ENCODE peak calls at places on chromosome 14, in five cellular contexts. C, F, Y, E and R are unnamed samples.

GRCh38 chr14:79649856-79650255 is 561.4 kb downstream of the DIO2 start:
- DNase-seq in C (no peak), F (no peak), Y (no peak), E (no peak), R (no peak)

GRCh38 chr14:32608880-32609279 is 279.8 kb downstream of the AKAP6 start:
- DNase-seq in C (no peak), F (no peak), Y (no peak), E (no peak), R (no peak)

GRCh38 chr14:74671789-74672188 is 41.1 kb downstream of the AREL1 start:
- DNase-seq in C (no peak), F (no peak), Y (no peak), E (no peak), R (no peak)

GRCh38 chr14:55840821-55841220 is 260.8 kb downstream of the KTN1 start:
- DNase-seq in C (peak), F (no peak), Y (no peak), E (no peak), R (no peak)

GRCh38 chr14:104181761-104182530 is 43.6 kb downstream of the KIF26A start:
- DNase-seq in C (no peak), F (no peak), Y (no peak), E (no peak), R (no peak)

GRCh38 chr14:75223664-75224154 is 47.3 kb upstream of the TMED10 start:
- DNase-seq in C (no peak), F (no peak), Y (no peak), E (peak), R (peak)

GRCh38 chr14:73775339-73776193 is 61.4 kb upstream of the PNMA1 start:
- DNase-seq in C (no peak), F (no peak), Y (no peak), E (no peak), R (no peak)

GRCh38 chr14:35333347-35333730 is 41.2 kb downstream of the PSMA6 start:
- DNase-seq in C (no peak), F (no peak), Y (no peak), E (no peak), R (peak)

GRCh38 chr14:22159049-22159448 is 430.0 kb downstream of the DAD1 start:
- DNase-seq in C (no peak), F (no peak), Y (no peak), E (no peak), R (no peak)

GRCh38 chr14:33788116-33788515 is 162.8 kb downstream of the EGLN3 start:
- DNase-seq in C (no peak), F (no peak), Y (no peak), E (no peak), R (peak)

GRCh38 chr14:99524804-99525698 is 43.8 kb downstream of the CCNK start:
- DNase-seq in C (no peak), F (no peak), Y (no peak), E (no peak), R (no peak)

GRCh38 chr14:61564623-61565091 is 130.7 kb upstream of the HIF1A start:
- DNase-seq in C (peak), F (peak), Y (no peak), E (no peak), R (no peak)

GRCh38 chr14:35234007-35234406 is 58.2 kb upstream of the PSMA6 start:
- DNase-seq in C (no peak), F (no peak), Y (no peak), E (no peak), R (no peak)

GRCh38 chr14:27384124-27384523 is 786.3 kb upstream of the NOVA1 start:
- DNase-seq in C (no peak), F (no peak), Y (no peak), E (no peak), R (no peak)

GRCh38 chr14:38989917-38990546 is 113.0 kb downstream of the SEC23A start:
- DNase-seq in C (no peak), F (no peak), Y (no peak), E (peak), R (no peak)

GRCh38 chr14:100406505-100407131 is 83.5 kb downstream of the SLC25A47 start:
- DNase-seq in C (peak), F (peak), Y (no peak), E (no peak), R (no peak)

GRCh38 chr14:104746951-104747481 is 5.9 kb upstream of the SIVA1 start:
- DNase-seq in C (no peak), F (no peak), Y (no peak), E (no peak), R (no peak)

GRCh38 chr14:35161231-35161630 is 38.9 kb downstream of the PRORP start:
- DNase-seq in C (no peak), F (no peak), Y (no peak), E (no peak), R (no peak)

GRCh38 chr14:90829677-90830076 is 13.4 kb upstream of the TTC7B start:
- DNase-seq in C (no peak), F (no peak), Y (no peak), E (no peak), R (no peak)

GRCh38 chr14:98101323-98101722 is 1170.7 kb downstream of the BCL11B start:
- DNase-seq in C (no peak), F (no peak), Y (no peak), E (no peak), R (no peak)

GRCh38 chr14:63186453-63186852 is 17.8 kb upstream of the RHOJ start:
- DNase-seq in C (no peak), F (no peak), Y (no peak), E (no peak), R (no peak)

GRCh38 chr14:23361320-23361719 is 3.7 kb downstream of the EFS start:
- DNase-seq in C (no peak), F (no peak), Y (no peak), E (no peak), R (no peak)

GRCh38 chr14:99133563-99134332 is 138.2 kb downstream of the BCL11B start:
- DNase-seq in C (no peak), F (no peak), Y (no peak), E (no peak), R (no peak)

GRCh38 chr14:21712039-21712438 is 38.4 kb upstream of the OR4E1 start:
- DNase-seq in C (no peak), F (no peak), Y (no peak), E (no peak), R (no peak)

GRCh38 chr14:92540472-92541048 is 27.0 kb downstream of the RIN3 start:
- DNase-seq in C (no peak), F (no peak), Y (no peak), E (no peak), R (no peak)

GRCh38 chr14:104749111-104749649 is 3.8 kb upstream of the SIVA1 start:
- DNase-seq in C (peak), F (no peak), Y (no peak), E (no peak), R (no peak)

GRCh38 chr14:92584856-92585255 is 71.3 kb downstream of the RIN3 start:
- DNase-seq in C (no peak), F (no peak), Y (no peak), E (no peak), R (no peak)

GRCh38 chr14:32039401-32039800 is 37.7 kb upstream of the ARHGAP5 start:
- DNase-seq in C (no peak), F (no peak), Y (no peak), E (no peak), R (no peak)

GRCh38 chr14:68504861-68505260 is 288.0 kb downstream of the ZFP36L1 start:
- DNase-seq in C (no peak), F (no peak), Y (peak), E (no peak), R (no peak)

GRCh38 chr14:68508581-68508980 is 284.3 kb downstream of the ZFP36L1 start:
- DNase-seq in C (no peak), F (no peak), Y (no peak), E (no peak), R (no peak)

GRCh38 chr14:68506645-68507405 is 286.0 kb downstream of the ZFP36L1 start:
- DNase-seq in C (no peak), F (no peak), Y (no peak), E (peak), R (no peak)

GRCh38 chr14:68507544-68508081 is 285.3 kb downstream of the ZFP36L1 start:
- DNase-seq in C (no peak), F (no peak), Y (no peak), E (no peak), R (no peak)

GRCh38 chr14:68506021-68506644 is 286.7 kb downstream of the ZFP36L1 start:
- DNase-seq in C (no peak), F (no peak), Y (no peak), E (no peak), R (no peak)
- TF ChIP-seq ATF2 in C (no peak), F (no peak), Y (no peak), E (no peak), R (no peak)

DNA sequence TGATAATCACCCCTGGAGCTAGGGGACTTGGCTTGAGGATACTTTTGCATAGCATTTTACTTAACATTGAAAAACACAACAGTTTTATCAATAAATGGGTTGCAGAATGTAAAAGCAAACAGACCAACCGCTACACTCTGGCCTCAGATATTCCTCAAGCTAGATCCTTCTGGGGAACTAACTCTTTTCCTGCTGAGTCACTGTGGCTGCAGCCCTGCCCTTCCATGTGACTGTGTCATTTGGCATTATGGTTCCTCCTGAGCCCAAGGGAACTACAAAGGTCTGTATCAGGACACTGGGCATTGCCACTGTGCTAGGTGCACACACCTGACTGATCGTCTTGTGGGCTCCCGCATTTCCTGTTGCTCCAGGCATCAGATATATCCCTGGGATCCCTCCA is 56.6 kb downstream of the TTC9 start:
- DNase-seq in C (peak), F (peak), Y (no peak), E (no peak), R (no peak)
- TF ChIP-seq ATF2 in C (no peak), F (no peak), Y (no peak), E (no peak), R (no peak)

GRCh38 chr14:95225251-95225887 is 68.0 kb upstream of the DICER1 start:
- DNase-seq in C (no peak), F (no peak), Y (no peak), E (no peak), R (no peak)
- TF ChIP-seq ATF2 in C (no peak), F (no peak), Y (no peak), E (no peak), R (no peak)

GRCh38 chr14:51539571-51540037 is 112.1 kb upstream of the FRMD6 start:
- DNase-seq in C (no peak), F (no peak), Y (peak), E (no peak), R (no peak)
- TF ChIP-seq ATF2 in C (no peak), F (no peak), Y (no peak), E (no peak), R (no peak)

GRCh38 chr14:103104389-103104653 is 9.8 kb downstream of the EXOC3L4 start:
- DNase-seq in C (no peak), F (no peak), Y (no peak), E (no peak), R (no peak)

GRCh38 chr14:103104654-103105511 is 10.4 kb downstream of the EXOC3L4 start:
- DNase-seq in C (no peak), F (peak), Y (no peak), E (no peak), R (peak)

GRCh38 chr14:103103461-103104388 is 9.2 kb downstream of the EXOC3L4 start:
- DNase-seq in C (peak), F (no peak), Y (no peak), E (no peak), R (peak)

GRCh38 chr14:103107455-103107854 is 12.9 kb downstream of the EXOC3L4 start:
- DNase-seq in C (no peak), F (no peak), Y (no peak), E (no peak), R (no peak)

GRCh38 chr14:103105580-103106168 is 11.1 kb downstream of the EXOC3L4 start:
- DNase-seq in C (no peak), F (no peak), Y (no peak), E (no peak), R (no peak)
- TF ChIP-seq ATF2 in C (no peak), F (no peak), Y (no peak), E (no peak), R (no peak)

GRCh38 chr14:102028733-102029132 is 58.1 kb downstream of the HSP90AA1 start:
- DNase-seq in C (no peak), F (no peak), Y (no peak), E (no peak), R (no peak)
- TF ChIP-seq ATF2 in C (no peak), F (no peak), Y (no peak), E (no peak), R (no peak)

DNA sequence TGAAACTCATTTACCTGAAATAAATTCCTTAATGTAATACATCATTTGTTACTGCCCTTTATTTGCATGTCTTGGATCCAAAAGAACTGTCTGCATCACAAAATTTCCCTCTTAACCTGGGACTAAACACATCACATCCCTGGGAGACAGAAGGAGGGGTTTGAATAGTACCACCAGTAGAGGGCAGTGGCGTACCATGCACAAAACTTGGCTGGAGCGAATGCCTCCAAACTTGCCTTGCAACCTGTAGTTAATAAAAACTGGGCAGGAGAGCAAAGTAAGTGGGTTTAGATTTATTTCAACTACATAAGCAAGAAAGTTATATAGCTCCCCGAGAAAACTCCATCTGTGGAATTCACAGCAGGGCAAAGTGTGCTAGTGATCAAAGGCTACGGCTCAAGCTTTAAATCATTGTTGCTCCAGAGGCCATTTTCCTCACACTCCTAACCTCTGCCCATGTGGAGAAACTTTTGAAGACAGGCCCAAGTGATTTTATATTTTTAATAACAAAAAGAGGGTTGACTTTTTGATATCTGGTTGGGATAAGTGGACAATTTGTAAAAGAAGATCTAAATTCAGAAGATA is 1176.7 kb upstream of the SEL1L start:
- DNase-seq in C (peak), F (peak), Y (peak), E (peak), R (peak)
- TF ChIP-seq ATF2 in C (no peak), F (no peak), Y (no peak), E (no peak), R (no peak)

DNA sequence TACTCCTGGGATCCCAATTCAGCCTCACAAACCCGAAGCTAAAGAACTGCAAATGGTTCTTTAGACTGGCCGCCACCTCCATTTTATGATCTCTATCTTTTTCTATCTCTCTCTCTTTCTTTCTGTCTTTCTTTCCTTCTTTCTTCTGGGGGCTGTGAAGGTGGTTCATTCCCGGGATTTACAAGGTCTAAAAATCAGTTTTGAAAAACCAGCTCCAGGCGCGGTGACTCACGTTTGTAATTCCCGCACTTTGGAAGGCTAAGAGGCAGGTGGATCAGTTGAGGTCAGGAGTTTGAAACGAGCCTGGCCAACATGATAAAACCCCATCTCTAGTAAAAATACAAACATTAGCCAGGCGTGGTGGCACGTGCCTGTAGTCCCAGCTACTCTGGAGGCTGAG is 67.2 kb upstream of the VASH1 start:
- DNase-seq in C (no peak), F (no peak), Y (no peak), E (no peak), R (no peak)
- TF ChIP-seq ATF2 in C (no peak), F (no peak), Y (no peak), E (no peak), R (no peak)

DNA sequence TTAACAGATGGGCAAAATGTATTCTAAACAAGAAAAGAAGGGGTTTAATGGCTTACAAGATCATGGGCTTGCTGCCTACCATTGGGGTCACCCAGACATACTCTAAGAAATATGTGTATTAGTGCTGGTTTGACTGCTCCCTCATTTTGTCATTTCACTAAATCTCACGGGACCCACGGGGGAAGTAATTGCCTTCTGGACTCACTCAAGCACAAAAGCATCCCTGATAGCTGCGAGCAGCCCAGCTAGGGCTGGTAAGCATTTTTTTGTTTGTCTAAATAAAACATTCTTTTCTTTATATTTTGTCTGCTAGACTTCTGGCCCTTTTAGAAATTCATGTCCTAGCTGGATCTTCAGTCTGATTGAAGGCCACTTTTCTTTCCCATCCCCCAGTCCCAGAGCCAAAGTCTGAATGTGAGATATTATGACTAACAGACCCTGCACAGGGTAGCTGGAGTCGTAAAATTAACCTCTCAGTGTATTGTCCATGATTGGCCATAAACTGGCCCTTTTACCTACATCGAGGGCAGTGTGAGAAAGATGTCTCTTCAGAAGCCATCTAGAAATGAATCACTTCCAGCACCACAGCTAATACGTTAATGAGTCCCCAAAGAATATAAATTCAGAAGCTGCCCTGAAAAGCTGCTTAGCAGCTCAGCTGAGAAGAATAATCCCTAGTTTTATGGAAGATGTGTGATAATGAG is 55.4 kb upstream of the GTF2A1 start:
- DNase-seq in C (no peak), F (no peak), Y (no peak), E (no peak), R (no peak)
- TF ChIP-seq ATF2 in C (no peak), F (no peak), Y (no peak), E (peak), R (no peak)